ENCODE peak calls at places on chromosome 6, in seven cellular contexts. H is left ventricle myocardium inferior; R is GM12892; X is PC-9; Y is NCI-H1048; D is lung; W is naive thymus-derived CD8-positive, alpha-beta T cell. U is an unnamed sample.
A peak's percentile ranks its signal among the peaks of the same experiment; 100 is the strongest.

GRCh38 chr6:166619912-166620311 is 7.1 kb downstream of the RPS6KA2 start:
- DNase-seq in H (no peak), R (no peak), X (peak; percentile 92), Y (no peak), D (peak; percentile 75), W (no peak), U (no peak)

GRCh38 chr6:122610690-122611455 is 668 bp downstream of the PKIB start:
- DNase-seq in H (peak; percentile 16), R (peak; percentile 17), X (peak; percentile 82), Y (no peak), D (peak; percentile 44), W (peak; percentile 13), U (peak; percentile 95)

GRCh38 chr6:140636698-140637402 is 1262.4 kb upstream of the CITED2 start:
- DNase-seq in H (no peak), R (no peak), X (no peak), Y (no peak), D (no peak), W (no peak), U (peak; percentile 72)

GRCh38 chr6:20208687-20209378 is 3.4 kb downstream of the MBOAT1 start:
- DNase-seq in H (no peak), R (no peak), X (no peak), Y (no peak), D (no peak), W (no peak), U (no peak)

GRCh38 chr6:116385462-116385807 is 14.7 kb downstream of the DSE start:
- DNase-seq in H (no peak), R (no peak), X (no peak), Y (no peak), D (no peak), W (no peak), U (no peak)

GRCh38 chr6:18551228-18551627 is 164.1 kb downstream of the RNF144B start:
- DNase-seq in H (no peak), R (no peak), X (no peak), Y (no peak), D (no peak), W (no peak), U (no peak)

GRCh38 chr6:69973763-69974162 is 107.4 kb downstream of the COL19A1 start:
- DNase-seq in H (no peak), R (no peak), X (no peak), Y (no peak), D (no peak), W (no peak), U (no peak)

GRCh38 chr6:13711384-13711725 is 280 bp downstream of the RANBP9 start:
- DNase-seq in H (no peak), R (no peak), X (no peak), Y (no peak), D (no peak), W (no peak), U (peak; percentile 84)

GRCh38 chr6:85273870-85274269 is 176.0 kb upstream of the NT5E start:
- DNase-seq in H (no peak), R (no peak), X (no peak), Y (no peak), D (no peak), W (no peak), U (no peak)

GRCh38 chr6:37170273-37171140 is 555 bp downstream of the PIM1 start:
- DNase-seq in H (peak; percentile 50), R (peak; percentile 42), X (no peak), Y (no peak), D (peak; percentile 49), W (peak; percentile 54), U (peak; percentile 90)

GRCh38 chr6:24951831-24952299 is 16.1 kb upstream of the RIPOR2 start:
- DNase-seq in H (no peak), R (no peak), X (no peak), Y (no peak), D (peak; percentile 43), W (peak; percentile 86), U (no peak)

GRCh38 chr6:119881416-119881815 is 531.9 kb upstream of the MAN1A1 start:
- DNase-seq in H (no peak), R (no peak), X (no peak), Y (no peak), D (no peak), W (no peak), U (no peak)

U was measured in NCI-H146.